ENCODE peak calls at places on chromosomes 3 and 15, in six cellular contexts. One of them, this sample, is unnamed.

GRCh38 chr3:14563946-14564539 is 23.9 kb upstream of the GRIP2 start:
- DNase-seq in non-pigmented ciliary epithelial cell: no peak
- DNase-seq in stimulated activated CD8-positive, alpha-beta memory T cell treated with anti-CD3 and anti-CD28 coated beads, Interleukin-4, amount 100 ng/mL, for 4 hours: no peak
- DNase-seq in mucosa of gallbladder: no peak
- DNase-seq in left cardiac atrium: no peak
- DNase-seq in HAP-1: no peak
- DNase-seq in this sample: no peak

GRCh38 chr3:58013973-58014649 is 5.9 kb downstream of the FLNB start:
- DNase-seq in non-pigmented ciliary epithelial cell: no peak
- DNase-seq in stimulated activated CD8-positive, alpha-beta memory T cell treated with anti-CD3 and anti-CD28 coated beads, Interleukin-4, amount 100 ng/mL, for 4 hours: no peak
- DNase-seq in mucosa of gallbladder: no peak
- DNase-seq in left cardiac atrium: peak; percentile 58
- DNase-seq in HAP-1: no peak
- DNase-seq in this sample: peak; percentile 88

GRCh38 chr3:124774305-124774673 is 44.0 kb downstream of the UMPS start:
- DNase-seq in non-pigmented ciliary epithelial cell: peak; percentile 31
- DNase-seq in stimulated activated CD8-positive, alpha-beta memory T cell treated with anti-CD3 and anti-CD28 coated beads, Interleukin-4, amount 100 ng/mL, for 4 hours: no peak
- DNase-seq in mucosa of gallbladder: peak; percentile 50
- DNase-seq in left cardiac atrium: peak; percentile 64
- DNase-seq in HAP-1: no peak
- DNase-seq in this sample: no peak

GRCh38 chr3:63228087-63228486 is 50.0 kb upstream of the SYNPR start:
- DNase-seq in non-pigmented ciliary epithelial cell: no peak
- DNase-seq in stimulated activated CD8-positive, alpha-beta memory T cell treated with anti-CD3 and anti-CD28 coated beads, Interleukin-4, amount 100 ng/mL, for 4 hours: no peak
- DNase-seq in mucosa of gallbladder: no peak
- DNase-seq in left cardiac atrium: no peak
- DNase-seq in HAP-1: no peak
- DNase-seq in this sample: no peak

GRCh38 chr15:88617790-88618189 is 3.4 kb upstream of the AEN start:
- DNase-seq in non-pigmented ciliary epithelial cell: no peak
- DNase-seq in stimulated activated CD8-positive, alpha-beta memory T cell treated with anti-CD3 and anti-CD28 coated beads, Interleukin-4, amount 100 ng/mL, for 4 hours: no peak
- DNase-seq in mucosa of gallbladder: no peak
- DNase-seq in left cardiac atrium: no peak
- DNase-seq in HAP-1: peak; percentile 93
- DNase-seq in this sample: no peak

GRCh38 chr3:14598143-14598569 is 53.4 kb upstream of the CCDC174 start:
- DNase-seq in non-pigmented ciliary epithelial cell: no peak
- DNase-seq in stimulated activated CD8-positive, alpha-beta memory T cell treated with anti-CD3 and anti-CD28 coated beads, Interleukin-4, amount 100 ng/mL, for 4 hours: no peak
- DNase-seq in mucosa of gallbladder: no peak
- DNase-seq in left cardiac atrium: no peak
- DNase-seq in HAP-1: no peak
- DNase-seq in this sample: no peak

GRCh38 chr3:197367081-197367780 is 68.8 kb upstream of the DLG1 start:
- DNase-seq in non-pigmented ciliary epithelial cell: peak; percentile 69
- DNase-seq in stimulated activated CD8-positive, alpha-beta memory T cell treated with anti-CD3 and anti-CD28 coated beads, Interleukin-4, amount 100 ng/mL, for 4 hours: no peak
- DNase-seq in mucosa of gallbladder: no peak
- DNase-seq in left cardiac atrium: no peak
- DNase-seq in HAP-1: no peak
- DNase-seq in this sample: no peak

GRCh38 chr15:100020181-100020580 is 286.9 kb upstream of the LYSMD4 start:
- DNase-seq in non-pigmented ciliary epithelial cell: no peak
- DNase-seq in stimulated activated CD8-positive, alpha-beta memory T cell treated with anti-CD3 and anti-CD28 coated beads, Interleukin-4, amount 100 ng/mL, for 4 hours: no peak
- DNase-seq in mucosa of gallbladder: no peak
- DNase-seq in left cardiac atrium: no peak
- DNase-seq in HAP-1: no peak
- DNase-seq in this sample: no peak

GRCh38 chr3:161700998-161701397 is 204.4 kb downstream of the OTOL1 start:
- DNase-seq in non-pigmented ciliary epithelial cell: no peak
- DNase-seq in stimulated activated CD8-positive, alpha-beta memory T cell treated with anti-CD3 and anti-CD28 coated beads, Interleukin-4, amount 100 ng/mL, for 4 hours: no peak
- DNase-seq in mucosa of gallbladder: no peak
- DNase-seq in left cardiac atrium: no peak
- DNase-seq in HAP-1: no peak
- DNase-seq in this sample: no peak

GRCh38 chr3:27166888-27167287 is 202.3 kb downstream of the NEK10 start:
- DNase-seq in non-pigmented ciliary epithelial cell: peak; percentile 93
- DNase-seq in stimulated activated CD8-positive, alpha-beta memory T cell treated with anti-CD3 and anti-CD28 coated beads, Interleukin-4, amount 100 ng/mL, for 4 hours: no peak
- DNase-seq in mucosa of gallbladder: no peak
- DNase-seq in left cardiac atrium: no peak
- DNase-seq in HAP-1: no peak
- DNase-seq in this sample: peak; percentile 94

GRCh38 chr3:145383416-145383815 is 777.6 kb downstream of the PLOD2 start:
- DNase-seq in non-pigmented ciliary epithelial cell: no peak
- DNase-seq in stimulated activated CD8-positive, alpha-beta memory T cell treated with anti-CD3 and anti-CD28 coated beads, Interleukin-4, amount 100 ng/mL, for 4 hours: no peak
- DNase-seq in mucosa of gallbladder: no peak
- DNase-seq in left cardiac atrium: no peak
- DNase-seq in HAP-1: no peak
- DNase-seq in this sample: no peak

GRCh38 chr15:37767841-37768455 is 166.5 kb upstream of the TMCO5A start:
- DNase-seq in non-pigmented ciliary epithelial cell: no peak
- DNase-seq in stimulated activated CD8-positive, alpha-beta memory T cell treated with anti-CD3 and anti-CD28 coated beads, Interleukin-4, amount 100 ng/mL, for 4 hours: no peak
- DNase-seq in mucosa of gallbladder: no peak
- DNase-seq in left cardiac atrium: no peak
- DNase-seq in HAP-1: no peak
- DNase-seq in this sample: no peak

GRCh38 chr3:10556312-10556711 is 50.9 kb upstream of the ATP2B2 start:
- DNase-seq in non-pigmented ciliary epithelial cell: no peak
- DNase-seq in stimulated activated CD8-positive, alpha-beta memory T cell treated with anti-CD3 and anti-CD28 coated beads, Interleukin-4, amount 100 ng/mL, for 4 hours: no peak
- DNase-seq in mucosa of gallbladder: no peak
- DNase-seq in left cardiac atrium: no peak
- DNase-seq in HAP-1: no peak
- DNase-seq in this sample: no peak

GRCh38 chr15:49494842-49495241 is 71.8 kb downstream of the FGF7 start:
- DNase-seq in non-pigmented ciliary epithelial cell: no peak
- DNase-seq in stimulated activated CD8-positive, alpha-beta memory T cell treated with anti-CD3 and anti-CD28 coated beads, Interleukin-4, amount 100 ng/mL, for 4 hours: no peak
- DNase-seq in mucosa of gallbladder: no peak
- DNase-seq in left cardiac atrium: no peak
- DNase-seq in HAP-1: no peak
- DNase-seq in this sample: no peak

GRCh38 chr3:65717676-65718346 is 320.9 kb downstream of the MAGI1 start:
- DNase-seq in non-pigmented ciliary epithelial cell: no peak
- DNase-seq in stimulated activated CD8-positive, alpha-beta memory T cell treated with anti-CD3 and anti-CD28 coated beads, Interleukin-4, amount 100 ng/mL, for 4 hours: no peak
- DNase-seq in mucosa of gallbladder: no peak
- DNase-seq in left cardiac atrium: no peak
- DNase-seq in HAP-1: no peak
- DNase-seq in this sample: no peak

GRCh38 chr3:42123012-42123581 is 31.9 kb downstream of the TRAK1 start:
- DNase-seq in non-pigmented ciliary epithelial cell: no peak
- DNase-seq in stimulated activated CD8-positive, alpha-beta memory T cell treated with anti-CD3 and anti-CD28 coated beads, Interleukin-4, amount 100 ng/mL, for 4 hours: no peak
- DNase-seq in mucosa of gallbladder: no peak
- DNase-seq in left cardiac atrium: no peak
- DNase-seq in HAP-1: no peak
- DNase-seq in this sample: no peak

GRCh38 chr3:194787650-194788049 is 102.0 kb downstream of the FAM43A start:
- DNase-seq in non-pigmented ciliary epithelial cell: no peak
- DNase-seq in stimulated activated CD8-positive, alpha-beta memory T cell treated with anti-CD3 and anti-CD28 coated beads, Interleukin-4, amount 100 ng/mL, for 4 hours: no peak
- DNase-seq in mucosa of gallbladder: no peak
- DNase-seq in left cardiac atrium: no peak
- DNase-seq in HAP-1: no peak
- DNase-seq in this sample: no peak

GRCh38 chr15:76196286-76196948 is 114.9 kb downstream of the ETFA start:
- DNase-seq in non-pigmented ciliary epithelial cell: no peak
- DNase-seq in stimulated activated CD8-positive, alpha-beta memory T cell treated with anti-CD3 and anti-CD28 coated beads, Interleukin-4, amount 100 ng/mL, for 4 hours: no peak
- DNase-seq in mucosa of gallbladder: peak; percentile 78
- DNase-seq in left cardiac atrium: peak; percentile 55
- DNase-seq in HAP-1: peak; percentile 40
- DNase-seq in this sample: peak; percentile 63

GRCh38 chr3:170109579-170110293 is 71.8 kb downstream of the PHC3 start:
- DNase-seq in non-pigmented ciliary epithelial cell: no peak
- DNase-seq in stimulated activated CD8-positive, alpha-beta memory T cell treated with anti-CD3 and anti-CD28 coated beads, Interleukin-4, amount 100 ng/mL, for 4 hours: no peak
- DNase-seq in mucosa of gallbladder: no peak
- DNase-seq in left cardiac atrium: no peak
- DNase-seq in HAP-1: no peak
- DNase-seq in this sample: no peak

GRCh38 chr3:112364291-112364690 is 31.3 kb downstream of the CD200 start:
- DNase-seq in non-pigmented ciliary epithelial cell: no peak
- DNase-seq in stimulated activated CD8-positive, alpha-beta memory T cell treated with anti-CD3 and anti-CD28 coated beads, Interleukin-4, amount 100 ng/mL, for 4 hours: no peak
- DNase-seq in mucosa of gallbladder: no peak
- DNase-seq in left cardiac atrium: no peak
- DNase-seq in HAP-1: no peak
- DNase-seq in this sample: no peak

GRCh38 chr3:112120485-112120836 is 12.6 kb downstream of the GCSAM start:
- DNase-seq in non-pigmented ciliary epithelial cell: no peak
- DNase-seq in stimulated activated CD8-positive, alpha-beta memory T cell treated with anti-CD3 and anti-CD28 coated beads, Interleukin-4, amount 100 ng/mL, for 4 hours: no peak
- DNase-seq in mucosa of gallbladder: no peak
- DNase-seq in left cardiac atrium: no peak
- DNase-seq in HAP-1: no peak
- DNase-seq in this sample: no peak

GRCh38 chr3:13160619-13161018 is 87.4 kb upstream of the IQSEC1 start:
- DNase-seq in non-pigmented ciliary epithelial cell: no peak
- DNase-seq in stimulated activated CD8-positive, alpha-beta memory T cell treated with anti-CD3 and anti-CD28 coated beads, Interleukin-4, amount 100 ng/mL, for 4 hours: no peak
- DNase-seq in mucosa of gallbladder: no peak
- DNase-seq in left cardiac atrium: no peak
- DNase-seq in HAP-1: no peak
- DNase-seq in this sample: no peak

GRCh38 chr3:46930176-46930944 is 46.2 kb downstream of the CCDC12 start:
- DNase-seq in non-pigmented ciliary epithelial cell: no peak
- DNase-seq in stimulated activated CD8-positive, alpha-beta memory T cell treated with anti-CD3 and anti-CD28 coated beads, Interleukin-4, amount 100 ng/mL, for 4 hours: no peak
- DNase-seq in mucosa of gallbladder: no peak
- DNase-seq in left cardiac atrium: no peak
- DNase-seq in HAP-1: no peak
- DNase-seq in this sample: no peak

GRCh38 chr3:69444980-69445379 is 59.1 kb upstream of the FRMD4B start:
- DNase-seq in non-pigmented ciliary epithelial cell: no peak
- DNase-seq in stimulated activated CD8-positive, alpha-beta memory T cell treated with anti-CD3 and anti-CD28 coated beads, Interleukin-4, amount 100 ng/mL, for 4 hours: no peak
- DNase-seq in mucosa of gallbladder: no peak
- DNase-seq in left cardiac atrium: peak; percentile 40
- DNase-seq in HAP-1: no peak
- DNase-seq in this sample: no peak

GRCh38 chr15:69652906-69653305 is 200.3 kb downstream of the RPLP1 start:
- DNase-seq in non-pigmented ciliary epithelial cell: no peak
- DNase-seq in stimulated activated CD8-positive, alpha-beta memory T cell treated with anti-CD3 and anti-CD28 coated beads, Interleukin-4, amount 100 ng/mL, for 4 hours: no peak
- DNase-seq in mucosa of gallbladder: no peak
- DNase-seq in left cardiac atrium: no peak
- DNase-seq in HAP-1: no peak
- DNase-seq in this sample: no peak

GRCh38 chr3:55235416-55235815 is 251.7 kb downstream of the WNT5A start:
- DNase-seq in non-pigmented ciliary epithelial cell: no peak
- DNase-seq in stimulated activated CD8-positive, alpha-beta memory T cell treated with anti-CD3 and anti-CD28 coated beads, Interleukin-4, amount 100 ng/mL, for 4 hours: no peak
- DNase-seq in mucosa of gallbladder: no peak
- DNase-seq in left cardiac atrium: no peak
- DNase-seq in HAP-1: no peak
- DNase-seq in this sample: peak; percentile 34

GRCh38 chr15:80974914-80975313 is 14.7 kb downstream of the MESD start:
- DNase-seq in non-pigmented ciliary epithelial cell: no peak
- DNase-seq in stimulated activated CD8-positive, alpha-beta memory T cell treated with anti-CD3 and anti-CD28 coated beads, Interleukin-4, amount 100 ng/mL, for 4 hours: no peak
- DNase-seq in mucosa of gallbladder: no peak
- DNase-seq in left cardiac atrium: no peak
- DNase-seq in HAP-1: no peak
- DNase-seq in this sample: no peak

GRCh38 chr3:48209438-48209837 is 13.9 kb upstream of the CAMP start:
- DNase-seq in non-pigmented ciliary epithelial cell: no peak
- DNase-seq in stimulated activated CD8-positive, alpha-beta memory T cell treated with anti-CD3 and anti-CD28 coated beads, Interleukin-4, amount 100 ng/mL, for 4 hours: no peak
- DNase-seq in mucosa of gallbladder: no peak
- DNase-seq in left cardiac atrium: no peak
- DNase-seq in HAP-1: no peak
- DNase-seq in this sample: no peak

GRCh38 chr15:43132830-43133428 is 457 bp upstream of the TMEM62 start:
- DNase-seq in non-pigmented ciliary epithelial cell: no peak
- DNase-seq in stimulated activated CD8-positive, alpha-beta memory T cell treated with anti-CD3 and anti-CD28 coated beads, Interleukin-4, amount 100 ng/mL, for 4 hours: no peak
- DNase-seq in mucosa of gallbladder: no peak
- DNase-seq in left cardiac atrium: no peak
- DNase-seq in HAP-1: no peak
- DNase-seq in this sample: no peak

GRCh38 chr3:144381607-144382006 is 410.0 kb downstream of the DIPK2A start:
- DNase-seq in non-pigmented ciliary epithelial cell: no peak
- DNase-seq in stimulated activated CD8-positive, alpha-beta memory T cell treated with anti-CD3 and anti-CD28 coated beads, Interleukin-4, amount 100 ng/mL, for 4 hours: no peak
- DNase-seq in mucosa of gallbladder: no peak
- DNase-seq in left cardiac atrium: no peak
- DNase-seq in HAP-1: no peak
- DNase-seq in this sample: no peak

GRCh38 chr3:50126287-50127211 is 28.6 kb upstream of the SEMA3F start:
- DNase-seq in non-pigmented ciliary epithelial cell: no peak
- DNase-seq in stimulated activated CD8-positive, alpha-beta memory T cell treated with anti-CD3 and anti-CD28 coated beads, Interleukin-4, amount 100 ng/mL, for 4 hours: no peak
- DNase-seq in mucosa of gallbladder: no peak
- DNase-seq in left cardiac atrium: peak; percentile 20
- DNase-seq in HAP-1: no peak
- DNase-seq in this sample: peak; percentile 17

GRCh38 chr3:72338942-72339749 is 509.1 kb downstream of the SHQ1 start:
- DNase-seq in non-pigmented ciliary epithelial cell: peak; percentile 95
- DNase-seq in stimulated activated CD8-positive, alpha-beta memory T cell treated with anti-CD3 and anti-CD28 coated beads, Interleukin-4, amount 100 ng/mL, for 4 hours: peak; percentile 22
- DNase-seq in mucosa of gallbladder: no peak
- DNase-seq in left cardiac atrium: peak; percentile 70
- DNase-seq in HAP-1: no peak
- DNase-seq in this sample: peak; percentile 71

GRCh38 chr3:99586680-99587079 is 51.7 kb upstream of the COL8A1 start:
- DNase-seq in non-pigmented ciliary epithelial cell: no peak
- DNase-seq in stimulated activated CD8-positive, alpha-beta memory T cell treated with anti-CD3 and anti-CD28 coated beads, Interleukin-4, amount 100 ng/mL, for 4 hours: no peak
- DNase-seq in mucosa of gallbladder: no peak
- DNase-seq in left cardiac atrium: no peak
- DNase-seq in HAP-1: no peak
- DNase-seq in this sample: no peak

GRCh38 chr3:38397320-38397719 is 50.7 kb downstream of the XYLB start:
- DNase-seq in non-pigmented ciliary epithelial cell: peak; percentile 5
- DNase-seq in stimulated activated CD8-positive, alpha-beta memory T cell treated with anti-CD3 and anti-CD28 coated beads, Interleukin-4, amount 100 ng/mL, for 4 hours: no peak
- DNase-seq in mucosa of gallbladder: peak; percentile 22
- DNase-seq in left cardiac atrium: no peak
- DNase-seq in HAP-1: no peak
- DNase-seq in this sample: no peak

GRCh38 chr15:22903961-22904534 is 65.6 kb downstream of the NIPA2 start:
- DNase-seq in non-pigmented ciliary epithelial cell: no peak
- DNase-seq in stimulated activated CD8-positive, alpha-beta memory T cell treated with anti-CD3 and anti-CD28 coated beads, Interleukin-4, amount 100 ng/mL, for 4 hours: no peak
- DNase-seq in mucosa of gallbladder: no peak
- DNase-seq in left cardiac atrium: no peak
- DNase-seq in HAP-1: no peak
- DNase-seq in this sample: no peak

GRCh38 chr3:165920984-165921383 is 83.8 kb upstream of the BCHE start:
- DNase-seq in non-pigmented ciliary epithelial cell: no peak
- DNase-seq in stimulated activated CD8-positive, alpha-beta memory T cell treated with anti-CD3 and anti-CD28 coated beads, Interleukin-4, amount 100 ng/mL, for 4 hours: no peak
- DNase-seq in mucosa of gallbladder: no peak
- DNase-seq in left cardiac atrium: no peak
- DNase-seq in HAP-1: no peak
- DNase-seq in this sample: no peak

This sample was measured in BJ.